ENCODE peak calls at places on chromosomes 12 and 14, in eight cellular contexts. One of them, this sample, is unnamed.

GRCh38 chr12:1642513-1642912 is 13.5 kb downstream of the WNT5B start:
- DNase-seq in activated T-helper 1 cell treated with anti-CD3 and anti-CD28 coated beads, Interleukin-12 subunit alpha, Interleukin-12 subunit beta, Interleukin-2, Interleukin-4 antibody, amounts not matched to agents 30 ng/mL and 10 ng/mL and 1 ng/mL, durations not matched to agents 14 hours and 24 hours and 36 hours: no peak
- DNase-seq in EL: no peak
- DNase-seq in GM12865: no peak
- DNase-seq in EH: no peak
- DNase-seq in nephron progenitor cell: no peak
- DNase-seq in H9: no peak
- DNase-seq in NCI-H460: no peak
- DNase-seq in this sample: no peak

GRCh38 chr12:127829974-127830543 is 436.9 kb upstream of the TMEM132C start:
- DNase-seq in activated T-helper 1 cell treated with anti-CD3 and anti-CD28 coated beads, Interleukin-12 subunit alpha, Interleukin-12 subunit beta, Interleukin-2, Interleukin-4 antibody, amounts not matched to agents 30 ng/mL and 10 ng/mL and 1 ng/mL, durations not matched to agents 14 hours and 24 hours and 36 hours: no peak
- DNase-seq in EL: no peak
- DNase-seq in GM12865: no peak
- DNase-seq in EH: no peak
- DNase-seq in nephron progenitor cell: no peak
- DNase-seq in H9: no peak
- DNase-seq in NCI-H460: no peak
- DNase-seq in this sample: no peak

GRCh38 chr12:118645219-118645618 is 268.9 kb downstream of the SUDS3 start:
- DNase-seq in activated T-helper 1 cell treated with anti-CD3 and anti-CD28 coated beads, Interleukin-12 subunit alpha, Interleukin-12 subunit beta, Interleukin-2, Interleukin-4 antibody, amounts not matched to agents 30 ng/mL and 10 ng/mL and 1 ng/mL, durations not matched to agents 14 hours and 24 hours and 36 hours: no peak
- DNase-seq in EL: peak; percentile 1
- DNase-seq in GM12865: peak; percentile 30
- DNase-seq in EH: peak; percentile 1
- DNase-seq in nephron progenitor cell: peak; percentile 86
- DNase-seq in H9: peak; percentile 60
- DNase-seq in NCI-H460: peak; percentile 2
- DNase-seq in this sample: no peak

GRCh38 chr14:57400556-57401494 is 10.4 kb downstream of the NAA30 start:
- DNase-seq in activated T-helper 1 cell treated with anti-CD3 and anti-CD28 coated beads, Interleukin-12 subunit alpha, Interleukin-12 subunit beta, Interleukin-2, Interleukin-4 antibody, amounts not matched to agents 30 ng/mL and 10 ng/mL and 1 ng/mL, durations not matched to agents 14 hours and 24 hours and 36 hours: no peak
- DNase-seq in EL: no peak
- DNase-seq in GM12865: no peak
- DNase-seq in EH: no peak
- DNase-seq in nephron progenitor cell: no peak
- DNase-seq in H9: no peak
- DNase-seq in NCI-H460: no peak
- DNase-seq in this sample: no peak

GRCh38 chr12:59972941-59973340 is 377.1 kb downstream of the SLC16A7 start:
- DNase-seq in activated T-helper 1 cell treated with anti-CD3 and anti-CD28 coated beads, Interleukin-12 subunit alpha, Interleukin-12 subunit beta, Interleukin-2, Interleukin-4 antibody, amounts not matched to agents 30 ng/mL and 10 ng/mL and 1 ng/mL, durations not matched to agents 14 hours and 24 hours and 36 hours: no peak
- DNase-seq in EL: peak; percentile 89
- DNase-seq in GM12865: no peak
- DNase-seq in EH: peak; percentile 94
- DNase-seq in nephron progenitor cell: no peak
- DNase-seq in H9: no peak
- DNase-seq in NCI-H460: peak; percentile 4
- DNase-seq in this sample: peak; percentile 79

GRCh38 chr12:52924764-52925716 is 20.2 kb upstream of the KRT8 start:
- DNase-seq in activated T-helper 1 cell treated with anti-CD3 and anti-CD28 coated beads, Interleukin-12 subunit alpha, Interleukin-12 subunit beta, Interleukin-2, Interleukin-4 antibody, amounts not matched to agents 30 ng/mL and 10 ng/mL and 1 ng/mL, durations not matched to agents 14 hours and 24 hours and 36 hours: no peak
- DNase-seq in EL: peak; percentile 96
- DNase-seq in GM12865: no peak
- DNase-seq in EH: peak; percentile 98
- DNase-seq in nephron progenitor cell: no peak
- DNase-seq in H9: peak; percentile 26
- DNase-seq in NCI-H460: no peak
- DNase-seq in this sample: peak; percentile 31

GRCh38 chr12:19620222-19620621 is 180.9 kb downstream of the AEBP2 start:
- DNase-seq in activated T-helper 1 cell treated with anti-CD3 and anti-CD28 coated beads, Interleukin-12 subunit alpha, Interleukin-12 subunit beta, Interleukin-2, Interleukin-4 antibody, amounts not matched to agents 30 ng/mL and 10 ng/mL and 1 ng/mL, durations not matched to agents 14 hours and 24 hours and 36 hours: no peak
- DNase-seq in EL: no peak
- DNase-seq in GM12865: no peak
- DNase-seq in EH: no peak
- DNase-seq in nephron progenitor cell: no peak
- DNase-seq in H9: no peak
- DNase-seq in NCI-H460: peak; percentile 78
- DNase-seq in this sample: no peak

GRCh38 chr12:26469801-26470200 is 274.4 kb downstream of the SSPN start:
- DNase-seq in activated T-helper 1 cell treated with anti-CD3 and anti-CD28 coated beads, Interleukin-12 subunit alpha, Interleukin-12 subunit beta, Interleukin-2, Interleukin-4 antibody, amounts not matched to agents 30 ng/mL and 10 ng/mL and 1 ng/mL, durations not matched to agents 14 hours and 24 hours and 36 hours: no peak
- DNase-seq in EL: no peak
- DNase-seq in GM12865: no peak
- DNase-seq in EH: no peak
- DNase-seq in nephron progenitor cell: no peak
- DNase-seq in H9: no peak
- DNase-seq in NCI-H460: no peak
- DNase-seq in this sample: no peak

GRCh38 chr14:51870620-51871019 is 10.2 kb downstream of the GNG2 start:
- DNase-seq in activated T-helper 1 cell treated with anti-CD3 and anti-CD28 coated beads, Interleukin-12 subunit alpha, Interleukin-12 subunit beta, Interleukin-2, Interleukin-4 antibody, amounts not matched to agents 30 ng/mL and 10 ng/mL and 1 ng/mL, durations not matched to agents 14 hours and 24 hours and 36 hours: no peak
- DNase-seq in EL: no peak
- DNase-seq in GM12865: no peak
- DNase-seq in EH: no peak
- DNase-seq in nephron progenitor cell: no peak
- DNase-seq in H9: no peak
- DNase-seq in NCI-H460: no peak
- DNase-seq in this sample: no peak

GRCh38 chr12:77724367-77724957 is 106.2 kb upstream of the NAV3 start:
- DNase-seq in activated T-helper 1 cell treated with anti-CD3 and anti-CD28 coated beads, Interleukin-12 subunit alpha, Interleukin-12 subunit beta, Interleukin-2, Interleukin-4 antibody, amounts not matched to agents 30 ng/mL and 10 ng/mL and 1 ng/mL, durations not matched to agents 14 hours and 24 hours and 36 hours: no peak
- DNase-seq in EL: peak; percentile 28
- DNase-seq in GM12865: peak; percentile 55
- DNase-seq in EH: peak; percentile 48
- DNase-seq in nephron progenitor cell: no peak
- DNase-seq in H9: no peak
- DNase-seq in NCI-H460: peak; percentile 13
- DNase-seq in this sample: peak; percentile 53

GRCh38 chr12:124722871-124723270 is 140.8 kb downstream of the SCARB1 start:
- DNase-seq in activated T-helper 1 cell treated with anti-CD3 and anti-CD28 coated beads, Interleukin-12 subunit alpha, Interleukin-12 subunit beta, Interleukin-2, Interleukin-4 antibody, amounts not matched to agents 30 ng/mL and 10 ng/mL and 1 ng/mL, durations not matched to agents 14 hours and 24 hours and 36 hours: no peak
- DNase-seq in EL: no peak
- DNase-seq in GM12865: no peak
- DNase-seq in EH: no peak
- DNase-seq in nephron progenitor cell: no peak
- DNase-seq in H9: no peak
- DNase-seq in NCI-H460: no peak
- DNase-seq in this sample: no peak

GRCh38 chr14:83992857-83993256 is 1537.1 kb upstream of the FLRT2 start:
- DNase-seq in activated T-helper 1 cell treated with anti-CD3 and anti-CD28 coated beads, Interleukin-12 subunit alpha, Interleukin-12 subunit beta, Interleukin-2, Interleukin-4 antibody, amounts not matched to agents 30 ng/mL and 10 ng/mL and 1 ng/mL, durations not matched to agents 14 hours and 24 hours and 36 hours: no peak
- DNase-seq in EL: peak; percentile 9
- DNase-seq in GM12865: no peak
- DNase-seq in EH: no peak
- DNase-seq in nephron progenitor cell: no peak
- DNase-seq in H9: no peak
- DNase-seq in NCI-H460: no peak
- DNase-seq in this sample: peak; percentile 78

GRCh38 chr12:40733871-40734270 is 41.6 kb downstream of the CNTN1 start:
- DNase-seq in activated T-helper 1 cell treated with anti-CD3 and anti-CD28 coated beads, Interleukin-12 subunit alpha, Interleukin-12 subunit beta, Interleukin-2, Interleukin-4 antibody, amounts not matched to agents 30 ng/mL and 10 ng/mL and 1 ng/mL, durations not matched to agents 14 hours and 24 hours and 36 hours: no peak
- DNase-seq in EL: no peak
- DNase-seq in GM12865: no peak
- DNase-seq in EH: no peak
- DNase-seq in nephron progenitor cell: no peak
- DNase-seq in H9: no peak
- DNase-seq in NCI-H460: no peak
- DNase-seq in this sample: no peak

GRCh38 chr12:19483727-19484126 is 44.4 kb downstream of the AEBP2 start:
- DNase-seq in activated T-helper 1 cell treated with anti-CD3 and anti-CD28 coated beads, Interleukin-12 subunit alpha, Interleukin-12 subunit beta, Interleukin-2, Interleukin-4 antibody, amounts not matched to agents 30 ng/mL and 10 ng/mL and 1 ng/mL, durations not matched to agents 14 hours and 24 hours and 36 hours: no peak
- DNase-seq in EL: no peak
- DNase-seq in GM12865: no peak
- DNase-seq in EH: no peak
- DNase-seq in nephron progenitor cell: no peak
- DNase-seq in H9: no peak
- DNase-seq in NCI-H460: no peak
- DNase-seq in this sample: no peak

GRCh38 chr12:106814649-106815048 is 40.2 kb downstream of the RIC8B start:
- DNase-seq in activated T-helper 1 cell treated with anti-CD3 and anti-CD28 coated beads, Interleukin-12 subunit alpha, Interleukin-12 subunit beta, Interleukin-2, Interleukin-4 antibody, amounts not matched to agents 30 ng/mL and 10 ng/mL and 1 ng/mL, durations not matched to agents 14 hours and 24 hours and 36 hours: no peak
- DNase-seq in EL: no peak
- DNase-seq in GM12865: no peak
- DNase-seq in EH: peak; percentile 4
- DNase-seq in nephron progenitor cell: no peak
- DNase-seq in H9: no peak
- DNase-seq in NCI-H460: no peak
- DNase-seq in this sample: no peak

GRCh38 chr12:114841557-114842251 is 157.7 kb upstream of the TBX3 start:
- DNase-seq in activated T-helper 1 cell treated with anti-CD3 and anti-CD28 coated beads, Interleukin-12 subunit alpha, Interleukin-12 subunit beta, Interleukin-2, Interleukin-4 antibody, amounts not matched to agents 30 ng/mL and 10 ng/mL and 1 ng/mL, durations not matched to agents 14 hours and 24 hours and 36 hours: no peak
- DNase-seq in EL: no peak
- DNase-seq in GM12865: no peak
- DNase-seq in EH: no peak
- DNase-seq in nephron progenitor cell: no peak
- DNase-seq in H9: peak; percentile 82
- DNase-seq in NCI-H460: no peak
- DNase-seq in this sample: no peak

GRCh38 chr12:22234561-22234960 is 99.9 kb downstream of the ST8SIA1 start:
- DNase-seq in activated T-helper 1 cell treated with anti-CD3 and anti-CD28 coated beads, Interleukin-12 subunit alpha, Interleukin-12 subunit beta, Interleukin-2, Interleukin-4 antibody, amounts not matched to agents 30 ng/mL and 10 ng/mL and 1 ng/mL, durations not matched to agents 14 hours and 24 hours and 36 hours: no peak
- DNase-seq in EL: peak; percentile 28
- DNase-seq in GM12865: no peak
- DNase-seq in EH: peak; percentile 38
- DNase-seq in nephron progenitor cell: no peak
- DNase-seq in H9: no peak
- DNase-seq in NCI-H460: no peak
- DNase-seq in this sample: peak; percentile 88

GRCh38 chr14:89507521-89507920 is 90.5 kb upstream of the FOXN3 start:
- DNase-seq in activated T-helper 1 cell treated with anti-CD3 and anti-CD28 coated beads, Interleukin-12 subunit alpha, Interleukin-12 subunit beta, Interleukin-2, Interleukin-4 antibody, amounts not matched to agents 30 ng/mL and 10 ng/mL and 1 ng/mL, durations not matched to agents 14 hours and 24 hours and 36 hours: no peak
- DNase-seq in EL: peak; percentile 93
- DNase-seq in GM12865: peak; percentile 64
- DNase-seq in EH: peak; percentile 90
- DNase-seq in nephron progenitor cell: no peak
- DNase-seq in H9: no peak
- DNase-seq in NCI-H460: peak; percentile 67
- DNase-seq in this sample: peak; percentile 90